ENCODE peak calls at places on chromosomes 5 and 9, in eight cellular contexts. Q is AG10803, G is suprapubic skin, J is gastrocnemius medialis, T is adrenal gland, B is stomach, S is neural crest cell, R is nephron progenitor cell. X is an unnamed sample.

GRCh38 chr9:13270734-13271133 is 8.8 kb downstream of the MPDZ start:
- DNase-seq in Q (no peak), G (no peak), J (no peak), T (no peak), B (no peak), S (no peak), R (no peak), X (no peak)

GRCh38 chr9:127311239-127311741 is 46.7 kb downstream of the GARNL3 start:
- DNase-seq in Q (peak), G (no peak), J (no peak), T (peak), B (peak), S (peak), R (peak), X (peak)

GRCh38 chr5:62152394-62153123 is 153.4 kb upstream of the KIF2A start:
- DNase-seq in Q (peak), G (no peak), J (no peak), T (no peak), B (no peak), S (no peak), R (no peak), X (no peak)

GRCh38 chr9:14692918-14693861 is at the start of gene ZDHHC21:
- DNase-seq in Q (peak), G (peak), J (peak), T (peak), B (peak), S (peak), R (peak), X (peak)

GRCh38 chr9:18976368-18977238 is 56.4 kb downstream of the SAXO1 start:
- DNase-seq in Q (peak), G (no peak), J (no peak), T (no peak), B (peak), S (no peak), R (no peak), X (peak)

GRCh38 chr9:83544002-83544698 is 5.9 kb upstream of the FRMD3 start:
- DNase-seq in Q (peak), G (no peak), J (no peak), T (peak), B (peak), S (no peak), R (peak), X (peak)

GRCh38 chr5:146368137-146368536 is 29.5 kb downstream of the POU4F3 start:
- DNase-seq in Q (no peak), G (no peak), J (no peak), T (no peak), B (no peak), S (no peak), R (no peak), X (no peak)

GRCh38 chr5:133753856-133754255 is 141.5 kb upstream of the FSTL4 start:
- DNase-seq in Q (no peak), G (no peak), J (no peak), T (no peak), B (no peak), S (no peak), R (no peak), X (peak)

GRCh38 chr5:103646698-103647614 is 84.4 kb upstream of the NUDT12 start:
- DNase-seq in Q (no peak), G (no peak), J (no peak), T (no peak), B (no peak), S (no peak), R (no peak), X (no peak)

GRCh38 chr9:32395483-32396216 is 11.2 kb downstream of the ACO1 start:
- DNase-seq in Q (peak), G (peak), J (peak), T (peak), B (no peak), S (no peak), R (no peak), X (peak)

GRCh38 chr5:78908173-78908901 is 76.8 kb downstream of the ARSB start:
- DNase-seq in Q (peak), G (no peak), J (peak), T (peak), B (peak), S (peak), R (peak), X (peak)

GRCh38 chr5:109485030-109485429 is 75.3 kb upstream of the PJA2 start:
- DNase-seq in Q (no peak), G (peak), J (peak), T (peak), B (peak), S (no peak), R (no peak), X (no peak)

GRCh38 chr5:10564838-10565784 is 1.2 kb downstream of the ANKRD33B start:
- DNase-seq in Q (no peak), G (no peak), J (no peak), T (no peak), B (no peak), S (no peak), R (peak), X (no peak)

GRCh38 chr9:105065119-105066088 is 137.4 kb upstream of the ABCA1 start:
- DNase-seq in Q (no peak), G (no peak), J (no peak), T (no peak), B (peak), S (no peak), R (no peak), X (no peak)

GRCh38 chr5:118700510-118700909 is 287.8 kb downstream of the DTWD2 start:
- DNase-seq in Q (no peak), G (no peak), J (no peak), T (no peak), B (no peak), S (no peak), R (no peak), X (no peak)

GRCh38 chr5:160129841-160130240 is 10.6 kb upstream of the PWWP2A start:
- DNase-seq in Q (peak), G (no peak), J (no peak), T (no peak), B (no peak), S (no peak), R (no peak), X (peak)

DNA sequence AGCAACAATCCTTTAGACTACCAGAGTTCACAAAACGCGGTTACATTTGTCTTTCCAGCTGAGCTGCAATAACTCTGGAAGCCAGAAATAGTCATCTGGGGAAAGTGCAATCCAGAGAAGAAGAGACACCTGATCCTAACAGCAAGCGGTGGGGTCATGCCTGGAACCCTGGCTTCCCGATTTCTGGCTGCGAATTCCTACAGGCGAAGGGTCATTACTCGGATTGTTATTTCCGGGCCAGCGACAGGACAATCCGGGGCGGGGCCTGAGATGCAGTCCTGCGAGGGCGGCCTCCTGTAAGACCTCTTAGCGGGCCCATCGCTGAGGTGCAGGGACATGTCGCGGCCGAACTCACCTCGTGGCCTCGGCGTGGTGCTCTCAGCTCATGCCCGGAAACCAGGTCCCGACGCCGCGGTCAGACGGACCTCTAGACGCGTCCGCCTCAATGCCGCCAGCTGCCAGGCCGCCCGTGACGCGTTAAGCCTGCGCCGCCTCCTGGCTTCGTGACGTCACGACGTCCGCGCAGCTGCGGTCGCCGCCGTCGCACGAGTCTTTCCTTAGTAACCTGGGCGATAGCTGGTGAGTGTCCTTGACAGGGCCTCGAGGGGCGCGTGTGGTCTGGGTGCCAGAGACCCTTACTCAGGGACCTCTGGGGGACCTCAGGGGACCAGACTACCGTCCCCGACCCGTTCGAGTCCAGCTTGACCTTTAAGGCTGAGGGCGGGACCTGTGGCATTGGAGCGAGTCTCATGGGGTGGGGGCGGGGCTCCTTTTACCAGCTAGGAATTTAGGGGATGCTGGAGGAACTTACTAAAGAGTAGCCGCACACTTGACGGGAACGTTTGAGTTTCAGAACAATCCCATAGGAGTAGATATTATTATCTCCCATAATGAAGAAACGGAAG is at the start of the genes MRRF and RBM18:
- DNase-seq in Q (peak), G (peak), J (peak), T (peak), B (peak), S (peak), R (peak), X (peak)
- TF ChIP-seq CTCF in Q (no peak), G (no peak), J (no peak), T (no peak), B (no peak), S (peak), R (no peak), X (no peak)

GRCh38 chr5:95646569-95647330 is at the start of gene RFESD:
- DNase-seq in Q (peak), G (peak), J (peak), T (peak), B (peak), S (peak), R (peak), X (peak)
- TF ChIP-seq CTCF in Q (peak), G (no peak), J (peak), T (no peak), B (no peak), S (no peak), R (no peak), X (peak)

DNA sequence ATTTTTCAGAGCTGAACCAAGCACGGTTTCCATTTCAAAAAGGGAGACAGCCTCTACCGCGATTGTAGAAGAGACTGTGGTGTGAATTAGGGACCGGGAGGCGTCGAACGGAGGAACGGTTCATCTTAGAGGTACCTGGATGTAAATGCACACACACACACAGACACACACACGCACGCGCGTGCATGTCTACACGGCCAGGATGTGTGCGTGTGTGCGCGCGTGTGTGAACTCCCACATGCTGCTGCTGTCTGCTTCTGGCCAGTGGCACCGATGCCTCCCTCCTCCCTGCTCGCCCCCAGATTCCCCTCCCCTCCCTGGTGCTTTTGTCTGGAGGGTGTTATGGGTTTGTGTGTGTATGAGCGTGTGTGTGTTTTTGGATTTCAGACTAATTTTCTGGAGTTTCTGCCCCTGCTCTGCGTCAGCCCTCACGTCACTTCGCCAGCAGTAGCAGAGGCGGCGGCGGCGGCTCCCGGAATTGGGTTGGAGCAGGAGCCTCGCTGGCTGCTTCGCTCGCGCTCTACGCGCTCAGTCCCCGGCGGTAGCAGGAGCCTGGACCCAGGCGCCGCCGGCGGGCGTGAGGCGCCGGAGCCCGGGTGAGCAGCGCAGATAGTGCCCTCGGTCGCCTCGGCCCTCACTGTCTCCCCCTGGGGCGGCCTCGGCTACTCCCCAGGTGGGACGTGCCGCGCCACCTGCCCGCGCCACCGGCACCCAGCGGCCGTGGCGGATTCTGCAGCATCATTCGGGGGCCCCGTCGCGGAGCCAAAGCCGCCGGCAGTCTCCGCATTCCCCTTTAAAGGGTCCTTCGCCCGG is at the start of gene NTRK2:
- DNase-seq in Q (no peak), G (no peak), J (no peak), T (no peak), B (no peak), S (peak), R (peak), X (no peak)
- TF ChIP-seq CTCF in Q (no peak), G (peak), J (no peak), T (no peak), B (no peak), S (peak), R (peak), X (no peak)

DNA sequence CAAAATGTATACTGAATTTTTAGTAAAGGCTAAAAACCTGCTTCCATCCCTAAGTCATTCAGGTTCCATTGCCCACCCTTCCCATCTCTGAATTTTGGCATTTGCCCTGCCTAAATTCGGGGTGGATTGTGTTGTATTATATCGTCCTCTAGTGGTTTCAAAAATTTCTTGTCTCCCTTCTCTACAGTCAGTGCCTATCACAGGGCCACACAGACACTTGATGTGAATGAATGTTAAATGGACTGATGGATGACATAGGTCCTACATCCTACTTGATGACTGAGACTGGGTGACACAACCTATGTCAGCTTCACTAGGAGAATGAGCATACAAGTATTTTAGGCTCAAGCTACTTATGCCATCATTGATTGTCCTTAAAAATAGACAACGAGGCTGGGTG is 45.6 kb upstream of the SLC30A5 start:
- DNase-seq in Q (peak), G (no peak), J (no peak), T (no peak), B (no peak), S (no peak), R (no peak), X (peak)
- TF ChIP-seq CTCF in Q (peak), G (peak), J (no peak), T (no peak), B (no peak), S (peak), R (peak), X (peak)

GRCh38 chr9:131503626-131504465 is 1.1 kb downstream of the POMT1 start:
- DNase-seq in Q (peak), G (no peak), J (no peak), T (no peak), B (no peak), S (no peak), R (peak), X (peak)
- TF ChIP-seq CTCF in Q (peak), G (no peak), J (no peak), T (no peak), B (no peak), S (no peak), R (no peak), X (peak)

DNA sequence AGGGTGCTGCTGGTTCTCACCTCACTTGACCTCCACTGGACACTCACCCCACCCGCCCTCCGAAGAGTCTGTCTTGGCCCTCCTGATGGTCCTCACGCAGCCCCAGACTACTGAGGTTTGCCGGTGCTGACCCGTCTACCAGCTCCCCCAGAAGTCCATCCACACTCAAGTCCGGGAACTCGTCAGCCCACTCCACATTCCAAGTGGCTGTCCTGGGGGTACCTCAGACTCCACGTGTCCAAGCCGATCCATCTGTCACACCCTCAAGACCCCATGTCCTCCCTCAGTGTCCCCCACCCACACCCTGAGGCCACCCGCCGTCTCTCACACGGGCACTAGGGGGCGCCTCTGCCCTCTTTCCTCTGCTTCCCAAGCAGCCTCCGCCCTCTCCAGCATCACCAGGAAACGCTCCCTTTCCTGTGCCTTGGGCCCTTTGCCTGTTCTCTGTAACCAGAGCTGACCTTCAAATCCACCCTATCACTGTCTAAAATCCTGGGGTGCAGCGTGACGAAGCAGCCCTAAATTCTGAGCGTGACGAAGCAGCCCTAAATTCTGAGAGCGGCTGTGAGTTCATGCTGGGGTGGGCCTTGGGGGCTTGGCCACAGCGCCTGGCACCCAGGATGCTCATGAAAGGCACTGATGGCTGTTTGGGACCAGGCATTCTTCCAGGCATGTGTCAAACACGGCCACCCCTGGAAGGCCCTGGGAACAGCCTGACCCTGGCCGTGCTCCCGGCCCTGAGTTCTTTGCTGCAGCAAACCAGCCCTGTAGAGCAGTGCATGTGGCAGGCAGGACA is 95.7 kb downstream of the KCNT1 start:
- DNase-seq in Q (peak), G (no peak), J (peak), T (peak), B (peak), S (peak), R (peak), X (peak)
- TF ChIP-seq CTCF in Q (peak), G (peak), J (peak), T (peak), B (no peak), S (peak), R (peak), X (peak)

DNA sequence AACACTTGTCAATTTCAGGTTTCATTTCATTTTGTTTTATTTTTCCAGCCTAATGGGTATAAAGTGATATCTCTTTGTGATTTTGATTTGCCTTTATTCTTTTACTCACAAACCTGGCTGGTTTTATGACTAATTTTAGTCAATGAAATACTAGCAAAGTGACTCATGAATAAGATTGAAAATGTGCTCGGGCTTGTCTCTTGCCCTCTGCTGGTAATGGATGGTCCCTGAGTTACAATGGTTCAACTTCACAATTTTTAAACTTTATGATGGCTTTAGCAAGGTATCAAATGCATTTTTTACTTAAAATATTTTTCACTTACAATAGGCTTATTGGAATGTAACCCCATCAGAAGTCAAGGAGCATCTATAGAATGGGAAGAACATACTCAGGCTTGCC is 431.4 kb upstream of the CCNG1 start:
- DNase-seq in Q (no peak), G (no peak), J (no peak), T (no peak), B (no peak), S (no peak), R (no peak), X (no peak)
- TF ChIP-seq CTCF in Q (no peak), G (no peak), J (no peak), T (no peak), B (no peak), S (peak), R (peak), X (peak)

GRCh38 chr5:154236459-154237375 is 46.2 kb downstream of the GALNT10 start:
- DNase-seq in Q (no peak), G (no peak), J (no peak), T (no peak), B (no peak), S (no peak), R (no peak), X (no peak)
- TF ChIP-seq CTCF in Q (no peak), G (no peak), J (no peak), T (no peak), B (no peak), S (no peak), R (no peak), X (peak)

X was measured in HFFc6.